ENCODE peak calls at places on chromosomes 13 and 19, in nine cellular contexts. F is suprapubic skin, G is stomach, I is breast epithelium, O is transverse colon, L is tibial nerve, D is esophagus squamous epithelium, M is uterus, P is ascending aorta. X is an unnamed sample. For H3K36me3, the result is how much of the 10 kb centered on the place peaks cover.

GRCh38 chr13:43924549-43925245 is 45.0 kb downstream of the LACC1 start:
- DNase-seq in F (no peak), G (no peak), M (no peak), O (no peak), I (no peak), L (no peak), D (no peak), P (no peak), X (no peak)

GRCh38 chr19:49442354-49442753 is 1.0 kb upstream of the SLC17A7 start:
- DNase-seq in I (peak), O (peak), D (no peak), P (no peak), M (peak), G (no peak), L (peak), F (peak), X (peak)

GRCh38 chr19:33487901-33488817 is 33.4 kb downstream of the PEPD start:
- DNase-seq in M (no peak), G (no peak), F (peak), L (no peak), D (no peak), I (no peak), P (no peak), O (no peak), X (no peak)

GRCh38 chr19:46839752-46840151 is 10.9 kb downstream of the AP2S1 start:
- DNase-seq in L (no peak), F (no peak), O (peak), G (peak), D (no peak), M (no peak), P (no peak), I (peak), X (no peak)

GRCh38 chr19:35290381-35291135 is 1.4 kb upstream of the MAG start:
- DNase-seq in O (no peak), D (no peak), I (no peak), L (no peak), P (no peak), M (no peak), G (no peak), F (no peak), X (no peak)

GRCh38 chr13:110064022-110064421 is 242.9 kb downstream of the COL4A1 start:
- DNase-seq in L (no peak), D (no peak), F (no peak), O (no peak), M (no peak), G (no peak), P (no peak), I (no peak), X (no peak)

GRCh38 chr13:26923824-26924605 is 163.4 kb upstream of the GPR12 start:
- DNase-seq in L (no peak), G (no peak), D (no peak), M (no peak), P (peak), I (no peak), O (no peak), F (no peak), X (no peak)

GRCh38 chr19:55255618-55256423 is 3.0 kb downstream of the PPP6R1 start:
- DNase-seq in O (peak), M (no peak), G (peak), F (no peak), P (no peak), L (no peak), I (no peak), D (no peak), X (no peak)

GRCh38 chr13:97125810-97126738 is 96.1 kb upstream of the MBNL2 start:
- DNase-seq in D (no peak), P (no peak), O (no peak), F (peak), G (no peak), M (peak), I (no peak), L (no peak), X (peak)

GRCh38 chr19:50202962-50203280 is 501 bp upstream of the MYH14 start:
- DNase-seq in D (no peak), P (no peak), G (no peak), F (no peak), L (no peak), I (no peak), O (no peak), M (no peak), X (no peak)

GRCh38 chr19:28010656-28011055 is 1202.3 kb downstream of the UQCRFS1 start:
- DNase-seq in L (no peak), I (no peak), M (no peak), D (no peak), P (no peak), F (no peak), G (peak), O (no peak), X (no peak)

GRCh38 chr19:3257071-3257470 is 32.6 kb downstream of the CELF5 start:
- DNase-seq in F (no peak), I (no peak), P (no peak), M (no peak), L (no peak), D (no peak), G (no peak), O (no peak), X (no peak)

GRCh38 chr13:111492958-111493357 is 172.5 kb downstream of the TEX29 start:
- DNase-seq in L (no peak), O (no peak), M (no peak), G (no peak), P (no peak), F (no peak), D (no peak), I (no peak), X (no peak)

GRCh38 chr19:35000647-35001501 is 751 bp downstream of the GRAMD1A start:
- DNase-seq in P (no peak), F (no peak), L (no peak), D (no peak), I (no peak), M (no peak), O (peak), G (no peak), X (no peak)

GRCh38 chr19:19444694-19445155 is 39.2 kb downstream of the GATAD2A start:
- DNase-seq in P (no peak), M (no peak), O (no peak), L (no peak), D (no peak), F (no peak), I (no peak), G (peak), X (no peak)

GRCh38 chr19:41785653-41786052 is 10.7 kb upstream of the CEACAM3 start:
- DNase-seq in O (peak), D (no peak), G (peak), L (peak), F (no peak), P (no peak), I (peak), M (peak), X (no peak)

GRCh38 chr13:21730186-21730880 is 59.5 kb downstream of the FGF9 start:
- DNase-seq in O (no peak), F (no peak), L (no peak), G (no peak), M (no peak), I (no peak), P (no peak), D (no peak), X (no peak)

GRCh38 chr19:10364644-10365043 is 15.7 kb downstream of the TYK2 start:
- DNase-seq in P (no peak), F (no peak), G (no peak), M (no peak), I (no peak), O (no peak), D (no peak), L (no peak), X (no peak)

GRCh38 chr19:294819-295686 is 3.9 kb upstream of the PLPP2 start:
- DNase-seq in L (no peak), G (peak), M (no peak), F (no peak), I (no peak), P (no peak), O (peak), D (no peak), X (no peak)

GRCh38 chr13:92950771-92951170 is 275.8 kb upstream of the GPC6 start:
- DNase-seq in D (no peak), O (no peak), G (no peak), F (no peak), L (no peak), M (no peak), P (no peak), I (no peak), X (no peak)

GRCh38 chr13:92951273-92951820 is 275.3 kb upstream of the GPC6 start:
- DNase-seq in M (no peak), G (no peak), D (no peak), L (no peak), F (no peak), O (no peak), I (no peak), P (no peak), X (no peak)

GRCh38 chr13:92954746-92955145 is 271.9 kb upstream of the GPC6 start:
- DNase-seq in P (no peak), L (no peak), I (no peak), O (no peak), F (no peak), G (no peak), D (no peak), M (no peak), X (no peak)

GRCh38 chr13:92948034-92948433 is 278.6 kb upstream of the GPC6 start:
- DNase-seq in O (no peak), G (no peak), L (no peak), P (no peak), D (no peak), M (no peak), F (no peak), I (no peak), X (no peak)

DNA sequence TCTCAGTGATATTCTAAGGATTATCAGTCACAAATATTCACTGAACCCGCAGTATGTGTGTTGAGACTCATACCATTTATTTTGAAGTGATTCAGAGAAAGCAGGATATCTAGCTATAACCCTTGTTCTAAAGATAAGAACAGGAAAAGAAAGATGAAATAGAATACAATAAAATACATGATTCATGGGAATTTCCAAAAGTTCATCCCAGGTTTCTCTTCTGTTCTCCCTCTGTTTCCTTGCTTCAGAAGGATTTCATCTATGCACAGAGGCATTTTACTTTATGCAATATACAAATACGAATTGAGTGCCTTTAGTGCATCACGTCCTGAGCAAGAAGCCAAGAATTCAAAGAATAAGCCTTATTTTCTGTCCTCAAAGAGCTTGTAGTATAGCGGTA is 274.4 kb upstream of the GPC6 start:
- DNase-seq in F (no peak), D (no peak), M (no peak), G (no peak), L (no peak), O (no peak), I (no peak), P (no peak), X (no peak)
- TF ChIP-seq CTCF in F (no peak), D (no peak), M (no peak), G (no peak), L (no peak), O (no peak), I (no peak), P (no peak), X (no peak)

DNA sequence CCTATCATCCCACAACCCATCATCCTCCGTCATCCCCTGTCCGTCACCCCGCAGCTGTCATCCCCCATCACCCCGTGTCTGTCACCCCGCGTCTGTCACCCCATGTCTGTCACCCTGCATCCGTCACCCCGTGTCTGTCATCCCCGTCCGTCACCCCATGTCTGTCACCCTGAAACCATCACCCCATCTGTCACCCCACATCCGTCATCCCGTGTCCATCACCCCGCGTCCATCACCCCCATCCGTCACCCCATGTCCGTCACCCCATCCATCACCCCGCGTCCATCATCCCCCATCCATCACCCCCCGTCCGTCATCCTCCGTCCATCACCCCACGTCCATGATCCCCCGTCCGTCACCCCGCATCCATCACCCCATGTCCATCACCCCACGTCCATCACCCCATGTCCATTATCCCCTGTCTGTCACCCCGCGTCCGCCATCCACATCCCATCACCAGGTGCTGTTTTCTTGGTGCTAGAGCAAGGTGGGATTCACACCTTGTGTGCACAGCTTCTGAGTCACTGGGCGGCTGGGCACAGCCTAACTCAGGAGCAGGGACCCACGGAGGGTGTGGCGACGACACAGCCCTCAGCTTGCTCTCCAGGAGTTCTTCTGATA is 24.2 kb downstream of the RASA3 start:
- DNase-seq in G (no peak), D (no peak), F (peak), I (no peak), M (peak), L (no peak), O (peak), P (peak), X (no peak)
- H3K27ac ChIP-seq in G (peak), D (no peak), F (no peak), I (no peak), M (no peak), L (no peak), O (peak), P (no peak), X (no peak)

GRCh38 chr13:87244256-87244870 is 426.8 kb upstream of the SLITRK5 start:
- DNase-seq in F (no peak), D (no peak), G (no peak), O (no peak), P (no peak), I (no peak), L (no peak), M (no peak), X (no peak)
- H3K36me3 ChIP-seq in F (under half), D (under half), G (under half), O (under half), P (under half), I (under half), L (under half), M (under half), X (under half)

GRCh38 chr19:53389591-53390377 is 5.2 kb upstream of the ZNF765 start:
- DNase-seq in P (no peak), F (no peak), M (no peak), L (no peak), G (no peak), I (no peak), O (no peak), D (no peak), X (no peak)

GRCh38 chr19:53394522-53394973 is 401 bp upstream of the ZNF765 start:
- DNase-seq in G (peak), D (no peak), L (no peak), P (peak), O (peak), M (peak), F (peak), I (peak), X (peak)

DNA sequence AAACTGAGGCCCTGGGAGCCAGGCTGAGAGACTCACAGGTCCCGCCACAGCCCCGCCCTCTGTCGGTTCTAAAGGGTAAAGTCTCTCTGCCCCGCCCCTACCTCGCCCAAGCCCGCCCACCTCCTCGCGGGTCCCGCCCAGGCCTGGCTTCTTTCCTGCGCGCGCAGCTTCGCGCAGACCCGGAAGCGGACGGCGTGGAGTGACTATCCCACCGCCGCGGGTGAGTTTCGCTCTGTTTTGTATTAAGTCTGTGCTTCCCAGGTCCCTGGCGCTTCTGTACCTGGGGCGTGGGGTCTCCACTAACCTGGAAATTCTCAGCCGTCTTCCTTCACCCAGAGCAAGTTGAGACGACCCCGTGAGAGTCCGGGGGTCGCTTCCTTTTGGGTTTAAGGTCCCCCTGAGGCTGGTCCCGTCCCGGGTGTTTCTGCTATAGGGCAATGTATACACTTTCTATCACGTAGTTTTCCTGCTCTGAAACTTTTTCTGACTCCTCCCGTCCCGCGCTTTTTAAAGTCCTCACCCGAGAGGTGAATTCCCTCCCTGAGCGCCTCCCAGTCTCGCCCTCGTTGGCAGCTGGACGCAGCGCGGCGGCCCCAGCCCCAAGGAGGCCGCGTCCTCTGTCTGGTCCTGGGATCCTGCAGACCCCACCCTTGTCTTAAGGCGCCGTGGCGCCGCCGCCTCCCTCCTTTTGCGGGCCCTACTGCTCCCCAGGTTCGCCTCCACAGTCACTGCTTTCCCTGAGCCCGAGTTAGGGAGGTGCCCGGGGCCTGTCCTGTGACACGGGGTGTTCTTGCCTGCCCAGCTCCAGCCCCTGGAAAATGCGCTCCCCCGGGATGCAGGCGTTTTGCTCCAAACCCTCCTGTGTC is at the start of gene ZNF765:
- DNase-seq in D (peak), L (peak), G (peak), F (peak), I (peak), O (peak), P (peak), M (peak), X (peak)
- TF ChIP-seq CTCF in D (peak), L (peak), G (no peak), F (peak), I (peak), O (peak), P (peak), M (peak), X (peak)

GRCh38 chr19:4914736-4915501 is 5.6 kb downstream of the UHRF1 start:
- DNase-seq in L (peak), I (peak), M (no peak), P (no peak), D (peak), G (peak), O (peak), F (no peak), X (no peak)

GRCh38 chr19:4911314-4911713 is 2.0 kb downstream of the UHRF1 start:
- DNase-seq in F (no peak), M (no peak), I (no peak), D (no peak), G (no peak), P (no peak), L (no peak), O (no peak), X (no peak)

GRCh38 chr19:4916292-4917082 is 7.2 kb downstream of the UHRF1 start:
- DNase-seq in I (no peak), D (no peak), M (no peak), O (peak), P (no peak), F (peak), L (no peak), G (no peak), X (no peak)

GRCh38 chr19:4911786-4912672 is 2.7 kb downstream of the UHRF1 start:
- DNase-seq in M (peak), G (peak), F (peak), I (peak), D (no peak), L (peak), P (peak), O (peak), X (peak)

DNA sequence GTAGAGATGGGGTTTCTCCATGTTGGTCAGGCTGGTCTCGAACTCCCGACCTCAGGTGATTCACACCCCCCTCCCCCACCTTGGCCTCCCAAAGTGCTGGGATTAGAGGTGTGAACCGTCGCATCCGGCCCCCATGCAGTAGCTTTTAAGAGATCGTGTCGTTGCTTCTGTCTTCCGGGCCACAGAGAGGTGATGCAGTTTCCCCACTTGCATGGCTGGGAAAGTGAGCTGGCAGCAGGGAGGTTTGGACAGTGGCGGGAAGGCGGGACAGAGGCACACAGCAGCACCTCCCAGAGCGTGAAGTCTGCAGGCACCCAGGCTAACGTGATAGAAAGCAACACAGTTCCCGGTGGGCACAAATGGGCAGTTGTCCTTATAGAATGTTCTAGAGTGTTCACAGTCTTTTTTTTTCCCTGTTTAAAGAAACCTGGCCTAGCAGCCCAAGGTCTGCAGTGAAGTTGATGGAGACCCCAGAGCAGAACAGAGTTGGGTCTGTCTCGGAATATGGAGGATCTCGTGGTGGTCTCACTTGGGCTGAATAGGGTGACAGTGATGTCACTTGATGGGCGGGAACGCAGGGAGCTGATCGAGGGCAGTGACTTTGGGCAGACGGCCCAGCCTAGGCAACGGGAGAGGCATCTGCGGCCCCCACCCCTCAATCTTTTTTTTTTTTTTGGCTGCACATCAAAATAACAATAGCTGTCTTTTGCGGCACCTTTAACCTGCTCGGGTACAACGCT is 4.9 kb downstream of the UHRF1 start:
- DNase-seq in O (peak), F (no peak), G (no peak), I (no peak), P (no peak), L (no peak), M (no peak), D (no peak), X (no peak)
- H3K27ac ChIP-seq in O (no peak), F (peak), G (no peak), I (no peak), P (no peak), L (no peak), M (no peak), D (peak), X (no peak)

GRCh38 chr19:5032101-5032967 is 63.4 kb downstream of the KDM4B start:
- DNase-seq in G (no peak), O (no peak), M (no peak), P (no peak), D (no peak), I (no peak), F (no peak), L (no peak), X (peak)
- H3K36me3 ChIP-seq in G (under half), O (under half), M (under half), P (under half), D (under half), I (under half), F (under half), L (under half), X (under half)

GRCh38 chr19:13894552-13894951 is 11.4 kb downstream of the BRME1 start:
- DNase-seq in P (no peak), L (no peak), I (no peak), G (no peak), O (no peak), D (no peak), M (no peak), F (no peak), X (no peak)

GRCh38 chr19:13890136-13890535 is 13.2 kb downstream of the NANOS3 start:
- DNase-seq in P (no peak), L (no peak), I (no peak), F (no peak), D (no peak), O (no peak), M (no peak), G (no peak), X (no peak)

GRCh38 chr19:13888281-13888680 is 11.3 kb downstream of the NANOS3 start:
- DNase-seq in G (no peak), L (no peak), I (peak), F (no peak), O (peak), P (no peak), D (no peak), M (no peak), X (no peak)

GRCh38 chr19:13896227-13896626 is 9.7 kb downstream of the BRME1 start:
- DNase-seq in M (no peak), D (no peak), P (no peak), O (no peak), I (no peak), F (no peak), G (no peak), L (no peak), X (no peak)

DNA sequence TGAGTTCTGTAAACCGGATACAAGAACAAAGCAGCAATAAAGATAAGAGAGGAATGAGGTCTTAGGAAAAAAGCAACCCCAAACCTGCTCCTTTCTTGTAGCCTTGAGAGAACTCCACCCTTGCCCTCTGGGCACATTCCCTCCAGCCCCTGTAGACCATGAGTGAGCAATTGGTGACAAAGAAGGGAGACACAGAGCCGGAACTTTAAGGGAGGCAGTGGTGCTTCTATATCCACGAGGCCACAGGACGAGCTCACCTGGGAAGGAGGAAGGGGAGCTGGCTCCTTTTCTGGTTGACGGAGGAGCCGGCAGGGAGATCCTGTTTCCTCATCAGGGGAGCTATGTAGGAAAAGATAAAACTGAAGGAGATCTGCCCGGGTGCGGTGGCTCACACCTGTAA is 13.0 kb downstream of the BRME1 start:
- DNase-seq in L (no peak), P (no peak), G (no peak), D (no peak), F (no peak), I (no peak), O (no peak), M (no peak), X (no peak)
- TF ChIP-seq CTCF in L (no peak), P (no peak), G (no peak), D (no peak), F (no peak), I (no peak), O (no peak), M (no peak), X (no peak)